ENCODE peak calls at places on chromosomes 3 and 15, in five cellular contexts. One of them, this sample, is unnamed.

GRCh38 chr3:54969652-54970051 is 41.8 kb upstream of the LRTM1 start:
- DNase-seq in CD4-positive, CD25-positive, alpha-beta regulatory T cell: no peak
- DNase-seq in cerebellar cortex: peak; percentile 79
- DNase-seq in HTR-8/SVneo: no peak
- DNase-seq in Panc1: no peak
- DNase-seq in this sample: no peak

GRCh38 chr3:23170306-23170705 is 32.8 kb upstream of the UBE2E2 start:
- DNase-seq in CD4-positive, CD25-positive, alpha-beta regulatory T cell: no peak
- DNase-seq in cerebellar cortex: no peak
- DNase-seq in HTR-8/SVneo: no peak
- DNase-seq in Panc1: no peak
- DNase-seq in this sample: no peak

GRCh38 chr15:77507151-77507847 is 86.6 kb downstream of the HMG20A start:
- DNase-seq in CD4-positive, CD25-positive, alpha-beta regulatory T cell: no peak
- DNase-seq in cerebellar cortex: no peak
- DNase-seq in HTR-8/SVneo: no peak
- DNase-seq in Panc1: no peak
- DNase-seq in this sample: no peak

GRCh38 chr3:146550743-146551510 is 6.5 kb upstream of the PLSCR1 start:
- DNase-seq in CD4-positive, CD25-positive, alpha-beta regulatory T cell: peak; percentile 53
- DNase-seq in cerebellar cortex: no peak
- DNase-seq in HTR-8/SVneo: peak; percentile 56
- DNase-seq in Panc1: no peak
- DNase-seq in this sample: peak; percentile 95

GRCh38 chr3:142992323-142992722 is 9.0 kb upstream of the U2SURP start:
- DNase-seq in CD4-positive, CD25-positive, alpha-beta regulatory T cell: no peak
- DNase-seq in cerebellar cortex: no peak
- DNase-seq in HTR-8/SVneo: no peak
- DNase-seq in Panc1: no peak
- DNase-seq in this sample: no peak

GRCh38 chr15:90780916-90781315 is 63.8 kb downstream of the BLM start:
- DNase-seq in CD4-positive, CD25-positive, alpha-beta regulatory T cell: peak; percentile 79
- DNase-seq in cerebellar cortex: no peak
- DNase-seq in HTR-8/SVneo: no peak
- DNase-seq in Panc1: no peak
- DNase-seq in this sample: no peak

GRCh38 chr15:69080203-69080957 is 65.9 kb downstream of the NOX5 start:
- DNase-seq in CD4-positive, CD25-positive, alpha-beta regulatory T cell: no peak
- DNase-seq in cerebellar cortex: peak; percentile 51
- DNase-seq in HTR-8/SVneo: no peak
- DNase-seq in Panc1: no peak
- DNase-seq in this sample: no peak

GRCh38 chr15:27797765-27798164 is 301.4 kb downstream of the OCA2 start:
- DNase-seq in CD4-positive, CD25-positive, alpha-beta regulatory T cell: no peak
- DNase-seq in cerebellar cortex: peak; percentile 42
- DNase-seq in HTR-8/SVneo: no peak
- DNase-seq in Panc1: no peak
- DNase-seq in this sample: no peak

GRCh38 chr3:182855076-182855475 is 61.8 kb downstream of the ATP11B start:
- DNase-seq in CD4-positive, CD25-positive, alpha-beta regulatory T cell: no peak
- DNase-seq in cerebellar cortex: no peak
- DNase-seq in HTR-8/SVneo: no peak
- DNase-seq in Panc1: no peak
- DNase-seq in this sample: no peak

GRCh38 chr3:186451371-186451770 is 89.3 kb upstream of the DGKG start:
- DNase-seq in CD4-positive, CD25-positive, alpha-beta regulatory T cell: no peak
- DNase-seq in cerebellar cortex: no peak
- DNase-seq in HTR-8/SVneo: no peak
- DNase-seq in Panc1: no peak
- DNase-seq in this sample: no peak

GRCh38 chr3:36480916-36481648 is 100.8 kb downstream of the STAC start:
- DNase-seq in CD4-positive, CD25-positive, alpha-beta regulatory T cell: no peak
- DNase-seq in cerebellar cortex: no peak
- DNase-seq in HTR-8/SVneo: no peak
- DNase-seq in Panc1: no peak
- DNase-seq in this sample: no peak

GRCh38 chr3:44375450-44375849 is 36.9 kb downstream of the TCAIM start:
- DNase-seq in CD4-positive, CD25-positive, alpha-beta regulatory T cell: no peak
- DNase-seq in cerebellar cortex: no peak
- DNase-seq in HTR-8/SVneo: no peak
- DNase-seq in Panc1: no peak
- DNase-seq in this sample: no peak

GRCh38 chr3:140816372-140816771 is 125.3 kb upstream of the SLC25A36 start:
- DNase-seq in CD4-positive, CD25-positive, alpha-beta regulatory T cell: no peak
- DNase-seq in cerebellar cortex: no peak
- DNase-seq in HTR-8/SVneo: no peak
- DNase-seq in Panc1: no peak
- DNase-seq in this sample: no peak

GRCh38 chr15:35741881-35742280 is 195.9 kb upstream of the DPH6 start:
- DNase-seq in CD4-positive, CD25-positive, alpha-beta regulatory T cell: no peak
- DNase-seq in cerebellar cortex: no peak
- DNase-seq in HTR-8/SVneo: no peak
- DNase-seq in Panc1: no peak
- DNase-seq in this sample: no peak

GRCh38 chr15:88624156-88624970 is 3.2 kb downstream of the AEN start:
- DNase-seq in CD4-positive, CD25-positive, alpha-beta regulatory T cell: peak; percentile 82
- DNase-seq in cerebellar cortex: no peak
- DNase-seq in HTR-8/SVneo: peak; percentile 37
- DNase-seq in Panc1: no peak
- DNase-seq in this sample: no peak

This sample was measured in foreskin melanocyte.